ENCODE peak calls at places on chromosomes 2 and 18, in seven cellular contexts. Z is sigmoid colon, L is astrocyte, S is fibroblast of lung, C is fibroblast of the aortic adventitia, N is transverse colon, I is kidney epithelial cell. P is an unnamed sample.

GRCh38 chr18:2653467-2653866 is 2.1 kb upstream of the SMCHD1 start:
- DNase-seq in S (no peak), N (no peak), I (no peak), C (no peak), L (no peak), Z (no peak), P (no peak)

GRCh38 chr2:164620873-164621760 is at the start of gene GRB14:
- DNase-seq in L (no peak), I (no peak), S (no peak), C (peak), N (peak), Z (no peak), P (no peak)

GRCh38 chr2:220512419-220512818 is 885.0 kb downstream of the SLC4A3 start:
- DNase-seq in C (peak), I (no peak), S (peak), N (no peak), Z (no peak), L (peak), P (no peak)

GRCh38 chr2:96815326-96816126 is 542 bp upstream of the CNNM3 start:
- DNase-seq in Z (no peak), I (no peak), N (peak), S (peak), L (peak), C (peak), P (no peak)

GRCh38 chr2:69652206-69652605 is 8.7 kb upstream of the AAK1 start:
- DNase-seq in L (peak), I (peak), C (peak), S (peak), N (no peak), Z (no peak), P (peak)

GRCh38 chr2:30226144-30227032 is 4.9 kb upstream of the LBH start:
- DNase-seq in L (peak), C (peak), N (no peak), Z (peak), S (no peak), I (no peak), P (no peak)

GRCh38 chr2:75564026-75564688 is 3.4 kb upstream of the EVA1A start:
- DNase-seq in Z (no peak), N (no peak), C (no peak), I (no peak), S (no peak), L (peak), P (no peak)

GRCh38 chr2:88048541-88048940 is 7.0 kb downstream of the KRCC1 start:
- DNase-seq in L (no peak), N (no peak), S (no peak), I (no peak), Z (no peak), C (no peak), P (no peak)

GRCh38 chr2:151260492-151261239 is 997 bp downstream of the RBM43 start:
- DNase-seq in N (no peak), S (peak), C (peak), I (no peak), Z (no peak), L (peak), P (no peak)

GRCh38 chr2:32865399-32866068 is 81.2 kb upstream of the LTBP1 start:
- DNase-seq in L (peak), I (peak), S (peak), N (no peak), C (peak), Z (no peak), P (peak)

GRCh38 chr2:17208511-17208910 is 309.7 kb downstream of the RAD51AP2 start:
- DNase-seq in I (no peak), C (peak), N (no peak), Z (no peak), S (no peak), L (peak), P (no peak)

GRCh38 chr2:67645280-67646255 is 248.4 kb downstream of the ETAA1 start:
- DNase-seq in C (peak), N (no peak), Z (no peak), I (no peak), S (no peak), L (peak), P (no peak)

GRCh38 chr2:100321181-100321880 is 970 bp downstream of the LONRF2 start:
- DNase-seq in I (no peak), Z (no peak), L (peak), N (no peak), S (peak), C (peak), P (no peak)

GRCh38 chr18:79439201-79440023 is 43.7 kb downstream of the NFATC1 start:
- DNase-seq in S (no peak), C (no peak), Z (no peak), I (no peak), N (no peak), L (peak), P (no peak)

GRCh38 chr2:144660518-144661316 is 140.8 kb upstream of the ZEB2 start:
- DNase-seq in L (peak), S (peak), Z (no peak), I (no peak), C (no peak), N (no peak), P (no peak)

GRCh38 chr2:174035981-174036742 is 71.0 kb upstream of the SP3 start:
- DNase-seq in S (peak), N (no peak), L (peak), Z (peak), C (peak), I (no peak), P (no peak)
- H3K4me3 ChIP-seq in S (no peak), N (no peak), L (no peak), Z (no peak), C (no peak), I (no peak), P (no peak)

DNA sequence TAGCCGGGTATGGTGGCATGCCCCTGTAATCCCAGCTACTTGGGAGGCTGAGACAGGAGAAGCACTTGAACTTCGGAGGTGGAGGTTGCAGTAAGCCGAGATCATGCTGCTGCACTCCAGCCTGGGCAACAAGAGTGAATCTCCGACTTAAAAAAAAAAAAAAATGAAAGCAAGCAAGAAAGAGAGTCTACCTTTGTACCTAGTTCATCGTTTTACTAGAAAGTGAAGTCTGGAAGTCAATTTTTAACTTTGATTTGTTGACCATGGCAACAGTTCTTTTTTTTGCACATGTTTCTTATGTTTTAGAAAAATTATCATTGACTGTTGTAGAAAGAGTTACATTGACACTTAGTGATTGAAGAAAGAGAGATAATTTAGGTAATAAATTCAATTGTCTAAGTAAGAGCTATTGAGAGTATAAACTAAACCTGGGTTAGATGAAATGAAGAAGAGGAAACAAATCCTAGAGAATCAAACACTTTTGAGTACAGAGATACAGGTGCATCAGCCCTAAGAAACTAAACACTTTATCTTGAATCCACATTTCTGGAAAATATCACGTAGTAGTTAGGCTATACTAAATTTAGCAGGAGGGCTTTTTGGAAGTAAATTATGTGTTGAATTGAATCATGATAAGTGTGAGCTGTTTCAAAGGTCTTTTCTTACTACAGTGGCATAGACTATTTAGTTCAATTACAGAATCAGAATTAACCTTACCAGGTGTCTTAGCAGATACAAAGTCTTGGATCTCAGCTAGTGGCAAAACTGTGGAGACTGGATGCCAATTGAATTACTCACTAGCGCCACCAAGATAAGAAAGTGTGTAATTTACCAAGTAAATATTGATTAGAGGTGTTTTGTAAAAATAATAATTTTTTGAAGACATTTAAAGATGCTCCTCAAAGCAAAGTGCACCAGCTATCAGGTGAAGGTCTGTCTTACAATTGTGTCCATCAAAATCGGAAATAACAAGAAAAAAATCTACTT is 303.4 kb upstream of the NRXN1 start:
- DNase-seq in C (no peak), I (no peak), L (no peak), Z (no peak), S (no peak), N (no peak), P (no peak)
- TF ChIP-seq CTCF in C (no peak), I (no peak), L (no peak), Z (no peak), S (no peak), N (no peak), P (no peak)

GRCh38 chr18:12839057-12839525 is 44.9 kb downstream of the PTPN2 start:
- DNase-seq in N (no peak), I (no peak), L (no peak), C (no peak), S (no peak), Z (no peak), P (no peak)
- H3K4me3 ChIP-seq in N (no peak), I (no peak), L (no peak), C (no peak), S (no peak), Z (no peak), P (no peak)

GRCh38 chr2:240014327-240014726 is 10.8 kb downstream of the NDUFA10 start:
- DNase-seq in I (no peak), L (no peak), C (no peak), Z (no peak), N (no peak), S (no peak), P (no peak)

GRCh38 chr2:240018071-240018750 is 6.9 kb downstream of the NDUFA10 start:
- DNase-seq in C (no peak), S (no peak), Z (no peak), L (no peak), I (no peak), N (no peak), P (no peak)

GRCh38 chr2:240013343-240013742 is 11.8 kb downstream of the NDUFA10 start:
- DNase-seq in L (peak), S (peak), C (peak), I (no peak), Z (no peak), N (no peak), P (no peak)
- TF ChIP-seq CTCF in L (peak), S (peak), C (peak), I (peak), Z (no peak), N (peak), P (peak)

GRCh38 chr2:219448099-219448775 is 13.6 kb downstream of the SPEG start:
- DNase-seq in I (no peak), C (no peak), Z (no peak), L (no peak), N (no peak), S (no peak), P (no peak)
- H3K4me3 ChIP-seq in I (no peak), C (no peak), Z (peak), L (no peak), N (peak), S (no peak), P (no peak)

GRCh38 chr2:53021285-53021684 is 746.3 kb upstream of the CHAC2 start:
- DNase-seq in I (peak), C (peak), L (peak), N (no peak), Z (no peak), S (peak), P (no peak)

GRCh38 chr2:53021828-53022227 is 745.8 kb upstream of the CHAC2 start:
- DNase-seq in Z (no peak), C (no peak), S (no peak), I (no peak), L (no peak), N (no peak), P (no peak)

GRCh38 chr2:53018830-53019425 is 748.7 kb upstream of the CHAC2 start:
- DNase-seq in S (peak), Z (no peak), L (no peak), C (peak), N (no peak), I (no peak), P (no peak)
- TF ChIP-seq CTCF in S (peak), Z (no peak), L (peak), C (no peak), N (no peak), I (peak), P (peak)

GRCh38 chr18:39841133-39842041 is 2113.6 kb upstream of the PIK3C3 start:
- DNase-seq in I (peak), N (peak), Z (peak), S (peak), C (peak), L (peak), P (no peak)
- H3K4me3 ChIP-seq in I (peak), N (peak), Z (peak), S (peak), C (peak), L (peak), P (peak)